ENCODE peak calls at places on chromosomes 12 and 14, in six cellular contexts. A is transverse colon, L is HAP-1, F is heart right ventricle, P is psoas muscle, I is breast epithelium. Y is an unnamed sample. For H3K9me3, the result is how much of the 10 kb centered on the place peaks cover.

GRCh38 chr12:40253936-40254335 is 29.1 kb downstream of the LRRK2 start:
- DNase-seq in A (no peak), L (no peak), F (no peak), P (no peak), I (no peak), Y (no peak)

GRCh38 chr12:95446511-95446910 is 27.4 kb upstream of the METAP2 start:
- DNase-seq in A (peak), L (no peak), F (peak), P (peak), I (no peak), Y (no peak)

GRCh38 chr12:7937867-7938506 is 2.0 kb upstream of the SLC2A3 start:
- DNase-seq in A (no peak), L (peak), F (no peak), P (no peak), I (no peak), Y (no peak)

GRCh38 chr14:61588419-61588901 is 106.9 kb upstream of the HIF1A start:
- DNase-seq in A (no peak), L (no peak), F (no peak), P (no peak), I (no peak), Y (no peak)

GRCh38 chr14:90275820-90276219 is 19.5 kb downstream of the PSMC1 start:
- DNase-seq in A (no peak), L (no peak), F (no peak), P (no peak), I (no peak), Y (no peak)

GRCh38 chr12:89542912-89543592 is 17.2 kb upstream of the POC1B start:
- DNase-seq in A (peak), L (peak), F (peak), P (peak), I (no peak), Y (no peak)

GRCh38 chr12:62466018-62466595 is 519 bp upstream of the MON2 start:
- DNase-seq in A (peak), L (peak), F (peak), P (no peak), I (no peak), Y (peak)

GRCh38 chr12:96263449-96263902 is 69.3 kb downstream of the ELK3 start:
- DNase-seq in A (no peak), L (no peak), F (peak), P (no peak), I (no peak), Y (no peak)

GRCh38 chr12:3896851-3897351 is 23.7 kb upstream of the PARP11 start:
- DNase-seq in A (no peak), L (peak), F (peak), P (no peak), I (no peak), Y (peak)

GRCh38 chr14:100486025-100486828 is 101.0 kb downstream of the BEGAIN start:
- DNase-seq in A (peak), L (no peak), F (peak), P (peak), I (no peak), Y (peak)

GRCh38 chr12:31023271-31023724 is 50.4 kb upstream of the DDX11 start:
- DNase-seq in A (no peak), L (no peak), F (no peak), P (no peak), I (no peak), Y (no peak)

GRCh38 chr12:74365178-74365964 is 172.3 kb upstream of the ATXN7L3B start:
- DNase-seq in A (no peak), L (peak), F (no peak), P (no peak), I (no peak), Y (no peak)

GRCh38 chr12:100401660-100402059 is 44.8 kb downstream of the SLC17A8 start:
- DNase-seq in A (peak), L (peak), F (no peak), P (no peak), I (no peak), Y (no peak)

GRCh38 chr12:34601689-34602088 is 579.4 kb downstream of the ALG10 start:
- DNase-seq in A (no peak), L (no peak), F (no peak), P (peak), I (no peak), Y (no peak)

GRCh38 chr12:34599530-34600513 is 577.5 kb downstream of the ALG10 start:
- DNase-seq in A (no peak), L (no peak), F (no peak), P (peak), I (peak), Y (no peak)

GRCh38 chr12:34602213-34602940 is 580.1 kb downstream of the ALG10 start:
- DNase-seq in A (no peak), L (no peak), F (no peak), P (no peak), I (no peak), Y (no peak)

GRCh38 chr12:34598851-34599529 is 576.7 kb downstream of the ALG10 start:
- DNase-seq in A (no peak), L (no peak), F (no peak), P (peak), I (no peak), Y (no peak)

GRCh38 chr12:34600592-34601462 is 578.5 kb downstream of the ALG10 start:
- DNase-seq in A (no peak), L (no peak), F (no peak), P (peak), I (no peak), Y (no peak)
- H3K9me3 ChIP-seq in A (half or more), L (under half), F (half or more), P (under half), I (half or more), Y (under half)

DNA sequence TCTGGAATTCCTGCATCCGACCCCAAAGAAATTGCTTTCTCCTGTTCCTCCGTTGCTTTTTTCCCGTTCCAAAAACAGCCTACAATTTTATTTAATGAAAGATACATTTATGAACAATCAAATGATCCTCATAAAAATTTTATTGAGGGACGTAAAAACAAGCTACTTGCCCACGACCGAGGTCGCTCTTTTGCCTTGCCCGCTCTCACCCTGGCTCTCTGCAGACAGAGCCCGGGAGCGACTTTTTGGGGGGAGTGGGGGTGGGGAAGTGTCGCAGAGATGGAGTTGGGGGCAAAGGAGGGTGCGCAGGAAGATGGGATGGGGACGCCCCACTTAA is 1.1 kb upstream of the HOXC9 start:
- DNase-seq in A (no peak), L (no peak), F (no peak), P (peak), I (no peak), Y (no peak)
- H3K4me3 ChIP-seq in A (no peak), L (no peak), F (no peak), P (peak), I (peak), Y (peak)

GRCh38 chr14:29663281-29663801 is 264.3 kb downstream of the PRKD1 start:
- DNase-seq in A (no peak), L (no peak), F (no peak), P (no peak), I (no peak), Y (no peak)
- H3K9me3 ChIP-seq in A (under half), L (under half), F (under half), P (under half), I (under half), Y (under half)

GRCh38 chr12:16828891-16829290 is 222.9 kb upstream of the LMO3 start:
- DNase-seq in A (no peak), L (no peak), F (no peak), P (no peak), I (no peak), Y (no peak)
- H3K4me3 ChIP-seq in A (no peak), L (no peak), F (no peak), P (no peak), I (no peak), Y (no peak)

DNA sequence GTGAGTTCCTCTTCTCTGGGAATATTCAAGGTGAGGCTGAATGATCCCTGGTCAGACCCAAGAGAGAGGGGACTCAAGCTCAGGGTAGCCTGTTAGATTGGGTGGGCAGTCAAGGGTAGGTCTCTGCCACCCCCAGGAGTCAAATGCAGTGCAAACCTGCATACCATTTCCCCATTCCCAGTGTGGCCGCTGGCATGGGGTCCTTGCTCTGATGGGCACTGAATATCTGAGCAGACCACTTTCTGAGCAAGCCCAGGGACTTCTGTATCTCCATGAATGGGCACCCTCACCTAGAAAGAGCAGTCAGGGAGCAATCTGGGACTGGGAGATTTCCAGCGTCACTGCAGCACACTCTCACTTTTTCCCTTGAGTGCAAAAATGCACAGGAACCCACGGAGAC is 573.7 kb downstream of the BCL11B start:
- DNase-seq in A (no peak), L (no peak), F (no peak), P (no peak), I (no peak), Y (no peak)
- H3K9me3 ChIP-seq in A (under half), L (under half), F (under half), P (under half), I (under half), Y (under half)